ENCODE peak calls at places on chromosomes 7 and 10, in five cellular contexts. L, J, G, M and K are unnamed samples. For H3K9me3, the result is how much of the 10 kb centered on the place peaks cover.

GRCh38 chr10:21894648-21895342 is 108.7 kb downstream of the DNAJC1 start:
- DNase-seq in L (no peak), J (no peak), G (no peak), M (no peak), K (no peak)

GRCh38 chr10:123475466-123475865 is 190.7 kb upstream of the GPR26 start:
- DNase-seq in L (no peak), J (peak), G (no peak), M (peak), K (no peak)

GRCh38 chr7:117772416-117772815 is 100.8 kb downstream of the CTTNBP2 start:
- DNase-seq in L (no peak), J (no peak), G (no peak), M (no peak), K (no peak)

GRCh38 chr10:22365644-22366565 is 20.6 kb downstream of the SPAG6 start:
- DNase-seq in L (no peak), J (no peak), G (no peak), M (no peak), K (no peak)

GRCh38 chr7:67644149-67644548 is 647.5 kb downstream of the TYW1 start:
- DNase-seq in L (no peak), J (no peak), G (no peak), M (no peak), K (no peak)

GRCh38 chr10:24866615-24867583 is 85.5 kb downstream of the PRTFDC1 start:
- DNase-seq in L (peak), J (peak), G (peak), M (no peak), K (peak)

GRCh38 chr10:21402606-21403083 is 122.8 kb downstream of the SKIDA1 start:
- DNase-seq in L (no peak), J (no peak), G (peak), M (no peak), K (peak)

GRCh38 chr10:12928571-12928970 is 72.9 kb downstream of the CCDC3 start:
- DNase-seq in L (no peak), J (no peak), G (no peak), M (no peak), K (no peak)

GRCh38 chr10:14954001-14954770 is at the start of gene DCLRE1C:
- DNase-seq in L (peak), J (peak), G (peak), M (peak), K (peak)

GRCh38 chr7:100679927-100680588 is 6.5 kb downstream of the GNB2 start:
- DNase-seq in L (peak), J (peak), G (peak), M (no peak), K (no peak)

GRCh38 chr10:71132321-71132810 is 80.0 kb upstream of the UNC5B start:
- DNase-seq in L (no peak), J (no peak), G (no peak), M (no peak), K (no peak)

GRCh38 chr7:91168766-91169518 is 95.3 kb upstream of the FZD1 start:
- DNase-seq in L (no peak), J (no peak), G (peak), M (no peak), K (no peak)

GRCh38 chr7:29865526-29865925 is 59.2 kb downstream of the WIPF3 start:
- DNase-seq in L (no peak), J (peak), G (peak), M (no peak), K (no peak)

GRCh38 chr7:86961686-86962085 is 97.8 kb downstream of the ELAPOR2 start:
- DNase-seq in L (no peak), J (peak), G (no peak), M (no peak), K (no peak)

GRCh38 chr10:110500515-110500905 is 2.8 kb downstream of the DUSP5 start:
- DNase-seq in L (no peak), J (no peak), G (peak), M (peak), K (no peak)

GRCh38 chr10:11758527-11759236 is 16.5 kb downstream of the ECHDC3 start:
- DNase-seq in L (no peak), J (no peak), G (no peak), M (no peak), K (no peak)

GRCh38 chr7:5424689-5425506 is 1.3 kb upstream of the TNRC18 start:
- DNase-seq in L (peak), J (peak), G (peak), M (peak), K (peak)

GRCh38 chr7:24143547-24143946 is 140.4 kb upstream of the NPY start:
- DNase-seq in L (no peak), J (no peak), G (peak), M (no peak), K (no peak)

GRCh38 chr7:37225255-37226012 is 223.2 kb downstream of the ELMO1 start:
- DNase-seq in L (no peak), J (no peak), G (no peak), M (no peak), K (no peak)
- H3K4me3 ChIP-seq in L (no peak), J (no peak), G (no peak), M (no peak), K (no peak)

DNA sequence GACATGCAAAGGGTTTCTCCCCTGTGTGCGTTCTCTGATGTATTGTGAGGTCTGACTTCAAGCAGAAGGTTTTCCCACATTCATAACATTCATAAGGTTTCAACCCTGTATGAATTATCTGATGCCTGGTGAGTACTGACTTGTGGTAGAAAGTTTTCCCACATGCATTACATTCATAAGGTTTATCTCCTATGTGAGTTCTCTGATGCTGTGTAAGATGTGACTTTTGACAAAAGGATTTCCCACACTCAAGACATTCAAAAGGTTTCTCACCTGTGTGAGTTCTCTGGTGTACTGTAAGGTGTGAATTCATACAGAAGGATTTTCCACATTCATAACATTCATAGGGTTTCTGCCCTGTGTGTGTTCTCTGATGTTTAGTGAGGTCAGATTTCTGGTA is 45.1 kb downstream of the ZNF33B start:
- DNase-seq in L (no peak), J (no peak), G (peak), M (no peak), K (no peak)
- H3K9me3 ChIP-seq in L (under half), J (under half), G (under half), M (half or more), K (under half)

GRCh38 chr7:27423821-27424220 is 181.2 kb downstream of the EVX1 start:
- DNase-seq in L (no peak), J (no peak), G (no peak), M (no peak), K (no peak)
- H3K27ac ChIP-seq in L (no peak), J (no peak), G (no peak), M (peak), K (no peak)

DNA sequence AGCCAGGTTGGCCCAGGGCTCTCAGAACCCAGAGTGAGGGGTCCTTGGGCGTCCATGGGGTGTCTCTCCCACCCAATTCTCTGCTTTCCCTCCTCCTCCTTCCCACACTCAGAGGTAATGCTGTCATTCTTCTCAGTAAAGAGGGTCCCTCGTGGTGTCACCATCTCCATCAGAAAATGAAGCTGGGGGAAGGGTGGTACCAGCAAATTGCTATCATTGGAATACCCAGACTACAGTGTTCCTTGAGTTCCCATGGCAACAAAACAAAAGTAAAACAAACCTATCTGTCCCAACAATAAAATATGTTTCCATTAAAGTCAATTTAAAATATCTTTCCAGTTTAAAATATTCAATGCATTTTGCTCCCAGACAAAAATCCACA is 181.9 kb downstream of the ARID5B start:
- DNase-seq in L (no peak), J (no peak), G (peak), M (no peak), K (no peak)
- H3K4me3 ChIP-seq in L (no peak), J (no peak), G (no peak), M (peak), K (no peak)

DNA sequence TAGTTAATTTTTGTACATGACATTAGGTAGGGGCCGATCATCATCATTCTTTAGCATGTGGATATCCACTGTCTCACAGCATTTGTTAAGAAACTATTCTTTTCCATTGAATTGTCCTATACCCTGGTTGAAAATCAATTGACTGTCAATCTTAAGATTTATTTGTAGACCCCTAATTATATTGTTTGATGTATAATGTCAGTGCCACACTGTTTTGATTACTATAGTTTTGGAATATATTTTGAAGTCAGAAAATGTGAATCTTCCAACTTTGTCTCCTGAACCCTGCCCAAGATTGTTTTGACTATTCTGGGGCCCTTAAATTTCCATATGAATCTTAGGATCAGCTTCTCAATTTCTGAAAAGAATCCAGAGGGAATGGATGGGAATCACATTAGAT is 6.6 kb upstream of the LMTK2 start:
- DNase-seq in L (no peak), J (no peak), G (no peak), M (no peak), K (no peak)
- H3K9me3 ChIP-seq in L (under half), J (under half), G (under half), M (under half), K (under half)

GRCh38 chr10:114635797-114636550 is 22.1 kb downstream of the ABLIM1 start:
- DNase-seq in L (no peak), J (no peak), G (no peak), M (no peak), K (no peak)

GRCh38 chr10:114631678-114632417 is 26.2 kb downstream of the ABLIM1 start:
- DNase-seq in L (peak), J (peak), G (no peak), M (peak), K (peak)

GRCh38 chr10:114635101-114635500 is 23.0 kb downstream of the ABLIM1 start:
- DNase-seq in L (no peak), J (no peak), G (no peak), M (no peak), K (no peak)

GRCh38 chr10:114632869-114633715 is 25.0 kb downstream of the ABLIM1 start:
- DNase-seq in L (peak), J (peak), G (peak), M (peak), K (peak)

DNA sequence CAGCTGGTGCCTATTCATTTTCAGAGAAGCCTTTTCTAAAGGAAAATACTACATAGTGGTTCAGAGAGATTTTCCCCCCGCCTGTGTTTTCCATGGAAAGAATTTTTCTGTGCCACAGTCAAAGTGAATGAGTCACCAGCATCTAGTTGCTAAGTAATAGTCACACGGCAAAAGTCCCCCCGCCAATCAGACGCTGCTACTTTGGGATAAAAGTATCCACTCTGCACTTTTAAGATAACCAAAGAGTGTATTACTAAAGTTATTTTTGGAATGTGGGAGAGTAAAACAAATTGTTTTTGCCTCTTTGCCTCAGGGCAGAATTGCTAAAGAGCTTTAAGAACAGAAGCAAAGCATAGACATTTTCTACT is 23.5 kb downstream of the ABLIM1 start:
- DNase-seq in L (peak), J (peak), G (peak), M (peak), K (peak)
- H3K27ac ChIP-seq in L (peak), J (peak), G (peak), M (peak), K (peak)